ENCODE peak calls at places on chromosomes 13 and 19, in eight cellular contexts. One of them, this sample, is unnamed.

GRCh38 chr19:8352134-8352827 is 9.2 kb upstream of the KANK3 start:
- DNase-seq in hepatic stellate cell: peak; percentile 57
- DNase-seq in GM23338: peak; percentile 52
- DNase-seq in endodermal cell: no peak
- DNase-seq in thoracic aorta: no peak
- DNase-seq in suprapubic skin: peak; percentile 31
- DNase-seq in Calu3: no peak
- DNase-seq in NT2/D1: no peak
- DNase-seq in this sample: no peak

GRCh38 chr19:15418112-15418587 is 638 bp downstream of the AKAP8L start:
- DNase-seq in hepatic stellate cell: peak; percentile 52
- DNase-seq in GM23338: no peak
- DNase-seq in endodermal cell: no peak
- DNase-seq in thoracic aorta: no peak
- DNase-seq in suprapubic skin: peak; percentile 71
- DNase-seq in Calu3: no peak
- DNase-seq in NT2/D1: no peak
- DNase-seq in this sample: no peak

GRCh38 chr19:10603084-10603872 is 16.2 kb upstream of the AP1M2 start:
- DNase-seq in hepatic stellate cell: peak; percentile 66
- DNase-seq in GM23338: peak; percentile 56
- DNase-seq in endodermal cell: peak; percentile 67
- DNase-seq in thoracic aorta: no peak
- DNase-seq in suprapubic skin: peak; percentile 81
- DNase-seq in Calu3: no peak
- DNase-seq in NT2/D1: no peak
- DNase-seq in this sample: no peak

GRCh38 chr13:99258210-99258860 is at the start of gene GPR18:
- DNase-seq in hepatic stellate cell: no peak
- DNase-seq in GM23338: no peak
- DNase-seq in endodermal cell: no peak
- DNase-seq in thoracic aorta: no peak
- DNase-seq in suprapubic skin: no peak
- DNase-seq in Calu3: no peak
- DNase-seq in NT2/D1: no peak
- DNase-seq in this sample: no peak

GRCh38 chr19:49217382-49217781 is 59.8 kb downstream of the TRPM4 start:
- DNase-seq in hepatic stellate cell: peak; percentile 73
- DNase-seq in GM23338: no peak
- DNase-seq in endodermal cell: no peak
- DNase-seq in thoracic aorta: no peak
- DNase-seq in suprapubic skin: no peak
- DNase-seq in Calu3: no peak
- DNase-seq in NT2/D1: no peak
- DNase-seq in this sample: no peak

GRCh38 chr13:37065893-37066526 is 6.5 kb upstream of the SUPT20H start:
- DNase-seq in hepatic stellate cell: no peak
- DNase-seq in GM23338: peak; percentile 56
- DNase-seq in endodermal cell: peak; percentile 52
- DNase-seq in thoracic aorta: no peak
- DNase-seq in suprapubic skin: no peak
- DNase-seq in Calu3: no peak
- DNase-seq in NT2/D1: no peak
- DNase-seq in this sample: no peak

GRCh38 chr13:52842440-52842839 is 6.0 kb downstream of the PCDH8 start:
- DNase-seq in hepatic stellate cell: no peak
- DNase-seq in GM23338: no peak
- DNase-seq in endodermal cell: no peak
- DNase-seq in thoracic aorta: no peak
- DNase-seq in suprapubic skin: no peak
- DNase-seq in Calu3: no peak
- DNase-seq in NT2/D1: no peak
- DNase-seq in this sample: no peak

GRCh38 chr13:114064516-114065140 is 67.8 kb downstream of the RASA3 start:
- DNase-seq in hepatic stellate cell: peak; percentile 45
- DNase-seq in GM23338: no peak
- DNase-seq in endodermal cell: no peak
- DNase-seq in thoracic aorta: no peak
- DNase-seq in suprapubic skin: peak; percentile 70
- DNase-seq in Calu3: peak; percentile 6
- DNase-seq in NT2/D1: no peak
- DNase-seq in this sample: no peak

GRCh38 chr19:10279737-10280442 is 6.9 kb upstream of the ICAM4 start:
- DNase-seq in hepatic stellate cell: no peak
- DNase-seq in GM23338: no peak
- DNase-seq in endodermal cell: no peak
- DNase-seq in thoracic aorta: no peak
- DNase-seq in suprapubic skin: no peak
- DNase-seq in Calu3: no peak
- DNase-seq in NT2/D1: no peak
- DNase-seq in this sample: no peak

GRCh38 chr13:37058801-37059135 is 720 bp downstream of the SUPT20H start:
- DNase-seq in hepatic stellate cell: peak; percentile 22
- DNase-seq in GM23338: peak; percentile 40
- DNase-seq in endodermal cell: no peak
- DNase-seq in thoracic aorta: no peak
- DNase-seq in suprapubic skin: no peak
- DNase-seq in Calu3: peak; percentile 4
- DNase-seq in NT2/D1: no peak
- DNase-seq in this sample: no peak

GRCh38 chr19:6412111-6412999 is 12.3 kb downstream of the KHSRP start:
- DNase-seq in hepatic stellate cell: no peak
- DNase-seq in GM23338: peak; percentile 91
- DNase-seq in endodermal cell: peak; percentile 94
- DNase-seq in thoracic aorta: no peak
- DNase-seq in suprapubic skin: no peak
- DNase-seq in Calu3: peak; percentile 48
- DNase-seq in NT2/D1: no peak
- DNase-seq in this sample: peak; percentile 57

GRCh38 chr19:7500811-7501450 is 12.1 kb upstream of the PEX11G start:
- DNase-seq in hepatic stellate cell: peak; percentile 57
- DNase-seq in GM23338: peak; percentile 96
- DNase-seq in endodermal cell: peak; percentile 93
- DNase-seq in thoracic aorta: no peak
- DNase-seq in suprapubic skin: no peak
- DNase-seq in Calu3: peak; percentile 82
- DNase-seq in NT2/D1: peak; percentile 55
- DNase-seq in this sample: peak; percentile 60

GRCh38 chr13:33953203-33953602 is 135.3 kb downstream of the RFC3 start:
- DNase-seq in hepatic stellate cell: peak; percentile 2
- DNase-seq in GM23338: no peak
- DNase-seq in endodermal cell: no peak
- DNase-seq in thoracic aorta: no peak
- DNase-seq in suprapubic skin: no peak
- DNase-seq in Calu3: no peak
- DNase-seq in NT2/D1: no peak
- DNase-seq in this sample: no peak

GRCh38 chr19:17886515-17886914 is 14.8 kb downstream of the SLC5A5 start:
- DNase-seq in hepatic stellate cell: no peak
- DNase-seq in GM23338: no peak
- DNase-seq in endodermal cell: no peak
- DNase-seq in thoracic aorta: no peak
- DNase-seq in suprapubic skin: no peak
- DNase-seq in Calu3: no peak
- DNase-seq in NT2/D1: no peak
- DNase-seq in this sample: no peak

GRCh38 chr13:23992722-23993438 is 95.6 kb upstream of the C1QTNF9B start:
- DNase-seq in hepatic stellate cell: no peak
- DNase-seq in GM23338: no peak
- DNase-seq in endodermal cell: peak; percentile 13
- DNase-seq in thoracic aorta: no peak
- DNase-seq in suprapubic skin: no peak
- DNase-seq in Calu3: no peak
- DNase-seq in NT2/D1: no peak
- DNase-seq in this sample: no peak

GRCh38 chr19:46984077-46985010 is 35.3 kb upstream of the NPAS1 start:
- DNase-seq in hepatic stellate cell: peak; percentile 74
- DNase-seq in GM23338: no peak
- DNase-seq in endodermal cell: no peak
- DNase-seq in thoracic aorta: no peak
- DNase-seq in suprapubic skin: no peak
- DNase-seq in Calu3: no peak
- DNase-seq in NT2/D1: no peak
- DNase-seq in this sample: no peak

GRCh38 chr19:815079-815774 is 6.5 kb downstream of the PLPPR3 start:
- DNase-seq in hepatic stellate cell: no peak
- DNase-seq in GM23338: peak; percentile 29
- DNase-seq in endodermal cell: peak; percentile 69
- DNase-seq in thoracic aorta: no peak
- DNase-seq in suprapubic skin: no peak
- DNase-seq in Calu3: no peak
- DNase-seq in NT2/D1: no peak
- DNase-seq in this sample: no peak

GRCh38 chr19:42410371-42410770 is 16.8 kb downstream of the LIPE start:
- DNase-seq in hepatic stellate cell: no peak
- DNase-seq in GM23338: no peak
- DNase-seq in endodermal cell: no peak
- DNase-seq in thoracic aorta: no peak
- DNase-seq in suprapubic skin: no peak
- DNase-seq in Calu3: no peak
- DNase-seq in NT2/D1: no peak
- DNase-seq in this sample: no peak

This sample was measured in H1.